ENCODE peak calls at places on chromosomes 3 and 15, in five cellular contexts. F is GM12892, G is testis, H is ovary, C is H54. Q is an unnamed sample.
A peak's percentile ranks its signal among the peaks of the same experiment; 100 is the strongest.

GRCh38 chr3:182800508-182800907 is 7.2 kb downstream of the ATP11B start:
- DNase-seq in F (no peak), G (no peak), H (no peak), C (no peak), Q (no peak)

GRCh38 chr15:75712668-75713337 is at the start of gene CSPG4:
- DNase-seq in F (no peak), G (peak; percentile 56), H (peak; percentile 83), C (peak; percentile 59), Q (no peak)

GRCh38 chr15:45377630-45378148 is 655 bp downstream of the GATM start:
- DNase-seq in F (no peak), G (peak; percentile 44), H (peak; percentile 51), C (no peak), Q (peak; percentile 88)

GRCh38 chr15:90343391-90343790 is 8.7 kb upstream of the ZNF774 start:
- DNase-seq in F (no peak), G (no peak), H (no peak), C (no peak), Q (no peak)

GRCh38 chr3:12444582-12445468 is 39.5 kb upstream of the TSEN2 start:
- DNase-seq in F (no peak), G (no peak), H (no peak), C (peak; percentile 91), Q (no peak)

GRCh38 chr3:42214064-42214463 is 51.9 kb downstream of the CCK start:
- DNase-seq in F (no peak), G (no peak), H (no peak), C (no peak), Q (no peak)

GRCh38 chr3:11536132-11536935 is 107.4 kb downstream of the VGLL4 start:
- DNase-seq in F (no peak), G (no peak), H (no peak), C (no peak), Q (no peak)

GRCh38 chr3:124878561-124879394 is 8.4 kb downstream of the ITGB5 start:
- DNase-seq in F (no peak), G (no peak), H (no peak), C (peak; percentile 78), Q (peak; percentile 84)

GRCh38 chr3:123757281-123757940 is 126.7 kb downstream of the MYLK start:
- DNase-seq in F (no peak), G (peak; percentile 24), H (no peak), C (no peak), Q (peak; percentile 54)

GRCh38 chr15:89665449-89666146 is 10.3 kb upstream of the KIF7 start:
- DNase-seq in F (no peak), G (peak; percentile 69), H (peak; percentile 80), C (no peak), Q (no peak)

GRCh38 chr3:29427266-29428103 is 146.6 kb downstream of the RBMS3 start:
- DNase-seq in F (no peak), G (no peak), H (no peak), C (no peak), Q (no peak)

GRCh38 chr15:56174649-56175048 is 69.0 kb downstream of the RFX7 start:
- DNase-seq in F (no peak), G (no peak), H (no peak), C (no peak), Q (no peak)

GRCh38 chr3:110454066-110454465 is 617.5 kb upstream of the NECTIN3 start:
- DNase-seq in F (no peak), G (no peak), H (no peak), C (no peak), Q (no peak)

GRCh38 chr3:52265387-52265786 is 13.1 kb downstream of the WDR82 start:
- DNase-seq in F (no peak), G (no peak), H (no peak), C (no peak), Q (no peak)

GRCh38 chr3:149752051-149752787 is at the start of gene COMMD2:
- DNase-seq in F (peak; percentile 46), G (peak; percentile 82), H (peak; percentile 83), C (peak; percentile 65), Q (peak; percentile 93)

GRCh38 chr3:187935623-187936156 is 190.4 kb upstream of the BCL6 start:
- DNase-seq in F (peak; percentile 40), G (no peak), H (no peak), C (no peak), Q (no peak)

GRCh38 chr3:76051145-76051544 is 265.8 kb upstream of the ZNF717 start:
- DNase-seq in F (no peak), G (no peak), H (no peak), C (no peak), Q (no peak)

GRCh38 chr15:60118564-60119080 is 114.5 kb downstream of the FOXB1 start:
- DNase-seq in F (no peak), G (no peak), H (no peak), C (no peak), Q (no peak)

GRCh38 chr3:124168271-124168670 is 176.3 kb upstream of the ROPN1 start:
- DNase-seq in F (no peak), G (no peak), H (no peak), C (no peak), Q (no peak)

GRCh38 chr15:29430831-29431230 is 161.2 kb upstream of the NSMCE3 start:
- DNase-seq in F (no peak), G (no peak), H (no peak), C (no peak), Q (peak; percentile 60)

GRCh38 chr15:48109856-48110531 is 10.8 kb upstream of the SLC24A5 start:
- DNase-seq in F (no peak), G (no peak), H (no peak), C (no peak), Q (no peak)

GRCh38 chr3:126450219-126450618 is 25.5 kb downstream of the ZXDC start:
- DNase-seq in F (no peak), G (peak; percentile 4), H (no peak), C (no peak), Q (no peak)

GRCh38 chr3:186909078-186909853 is 21.1 kb upstream of the ST6GAL1 start:
- DNase-seq in F (no peak), G (no peak), H (no peak), C (no peak), Q (no peak)

GRCh38 chr3:37458162-37458895 is 283.9 kb upstream of the LRRFIP2 start:
- DNase-seq in F (no peak), G (peak; percentile 31), H (peak; percentile 72), C (no peak), Q (no peak)

GRCh38 chr3:12476238-12476897 is 7.9 kb upstream of the TSEN2 start:
- DNase-seq in F (no peak), G (no peak), H (no peak), C (no peak), Q (no peak)

GRCh38 chr15:83567318-83567717 is 86.6 kb upstream of the ADAMTSL3 start:
- DNase-seq in F (no peak), G (no peak), H (no peak), C (no peak), Q (no peak)

GRCh38 chr3:159763466-159764210 is 225.0 kb upstream of the IL12A start:
- DNase-seq in F (peak; percentile 59), G (peak; percentile 66), H (peak; percentile 54), C (peak; percentile 67), Q (peak; percentile 94)

GRCh38 chr3:171258316-171258715 is 201.9 kb downstream of the TNIK start:
- DNase-seq in F (no peak), G (no peak), H (no peak), C (no peak), Q (no peak)

GRCh38 chr3:94735354-94735753 is 672.5 kb downstream of the NSUN3 start:
- DNase-seq in F (no peak), G (no peak), H (no peak), C (no peak), Q (no peak)

GRCh38 chr3:149621218-149622005 is 36.4 kb downstream of the WWTR1 start:
- DNase-seq in F (no peak), G (no peak), H (no peak), C (peak; percentile 15), Q (no peak)

GRCh38 chr3:9916734-9917680 is at the start of gene IL17RC:
- DNase-seq in F (no peak), G (peak; percentile 88), H (peak; percentile 88), C (peak; percentile 94), Q (peak; percentile 91)

GRCh38 chr3:190205739-190206138 is 85.0 kb upstream of the P3H2 start:
- DNase-seq in F (no peak), G (no peak), H (no peak), C (peak; percentile 35), Q (no peak)

GRCh38 chr3:194824676-194825075 is 139.0 kb downstream of the FAM43A start:
- DNase-seq in F (no peak), G (no peak), H (no peak), C (peak; percentile 35), Q (no peak)
- TF ChIP-seq POLR2A in F (no peak), G (no peak), H (no peak), C (no peak), Q (no peak)

GRCh38 chr3:46946856-46947544 is 29.5 kb downstream of the CCDC12 start:
- DNase-seq in F (no peak), G (peak; percentile 42), H (no peak), C (peak; percentile 68), Q (no peak)
- TF ChIP-seq POLR2A in F (no peak), G (no peak), H (no peak), C (no peak), Q (no peak)

DNA sequence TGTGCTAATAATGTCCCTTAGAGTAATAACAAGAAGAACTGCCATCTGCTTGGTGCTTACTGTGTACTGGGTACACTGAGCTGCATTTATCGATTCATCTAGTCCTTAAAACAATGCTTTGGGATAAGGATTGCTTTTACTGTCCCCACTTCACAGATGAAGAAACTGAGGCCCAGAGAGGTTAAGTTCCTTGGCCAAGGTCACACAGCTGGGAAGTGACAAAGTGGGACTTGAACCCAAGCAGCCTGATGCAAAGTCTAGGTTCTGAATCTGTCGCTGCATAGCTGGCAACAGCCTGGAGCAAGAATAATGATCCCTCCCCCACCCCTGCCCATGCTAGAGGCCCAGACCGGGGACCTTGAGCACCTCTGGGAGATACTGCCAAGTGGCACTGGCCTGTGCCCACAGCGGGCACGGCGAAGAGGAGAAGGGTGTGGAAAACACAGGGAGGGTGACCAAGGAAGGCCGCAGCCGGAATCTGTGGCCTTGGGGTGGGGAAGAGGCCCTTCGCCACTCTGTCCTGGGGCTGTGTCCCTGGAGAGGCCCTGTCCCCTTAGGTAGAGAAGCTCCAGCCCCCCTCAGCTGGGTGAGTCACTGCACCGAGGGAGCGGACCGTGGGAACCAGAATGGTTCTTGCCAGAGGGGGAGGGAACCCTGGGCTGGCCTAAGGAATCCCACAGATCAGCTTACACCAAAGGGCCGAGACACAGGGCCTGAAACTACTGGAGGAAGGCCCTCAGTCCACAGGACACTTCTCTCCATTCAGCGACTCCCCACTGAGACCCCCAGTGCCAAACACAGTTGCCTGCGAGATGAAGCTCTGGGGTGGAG is 3.5 kb downstream of the PLXND1 start:
- DNase-seq in F (no peak), G (peak; percentile 77), H (peak; percentile 81), C (peak; percentile 98), Q (peak; percentile 97)
- TF ChIP-seq POLR2A in F (no peak), G (no peak), H (no peak), C (peak; percentile 50), Q (no peak)

DNA sequence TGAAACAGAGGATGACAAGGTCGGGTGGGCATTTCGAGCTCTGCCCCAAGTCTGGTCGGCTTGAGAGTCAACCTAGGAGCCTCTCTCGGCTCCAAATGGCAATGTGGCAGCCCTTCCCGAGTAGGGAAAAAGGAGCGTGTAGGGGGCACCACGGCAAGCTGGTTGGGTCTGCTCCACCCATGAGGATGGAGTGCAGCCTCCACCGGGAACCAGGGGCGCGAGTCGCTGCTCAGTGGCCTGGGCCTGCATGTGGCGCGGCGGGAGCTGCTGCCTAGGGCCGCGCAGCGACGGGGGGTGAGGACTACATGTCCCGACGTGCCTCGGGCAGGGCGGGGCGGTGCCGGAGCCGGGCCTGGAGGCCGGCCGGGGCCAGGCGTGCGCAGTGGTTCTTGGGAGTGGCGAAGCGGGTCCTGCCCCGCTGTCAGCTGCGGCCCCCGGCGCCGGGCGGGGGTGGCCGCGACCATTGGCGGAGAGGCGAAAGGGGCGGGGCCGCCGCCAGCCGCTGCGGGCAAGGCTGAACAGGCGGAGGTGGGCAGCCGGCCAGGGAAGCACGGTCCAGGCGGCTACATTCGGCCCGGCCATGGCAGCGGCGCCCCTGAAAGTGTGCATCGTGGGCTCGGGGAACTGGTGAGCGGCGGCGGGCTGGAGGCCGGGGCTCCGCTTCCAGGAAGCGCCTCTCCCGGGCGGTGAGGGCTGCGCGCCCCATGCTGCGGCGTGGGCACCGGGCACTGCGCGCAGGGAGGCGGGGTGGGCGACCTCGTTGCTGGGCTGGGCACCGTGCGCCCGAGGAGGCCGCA is at the start of gene GPD1L:
- DNase-seq in F (peak; percentile 88), G (peak; percentile 95), H (peak; percentile 95), C (peak; percentile 95), Q (peak; percentile 91)
- TF ChIP-seq POLR2A in F (no peak), G (no peak), H (no peak), C (peak; percentile 64), Q (no peak)

Q was measured in lower leg skin.